ENCODE peak calls at places on chromosomes 12 and 14, in eight cellular contexts. One of them, this sample, is unnamed.

GRCh38 chr12:19387182-19387581 is 52.1 kb upstream of the AEBP2 start:
- DNase-seq in heart left ventricle: no peak
- DNase-seq in coronary artery: no peak
- DNase-seq in fibroblast of villous mesenchyme: peak
- DNase-seq in HCT116: no peak
- DNase-seq in PC-9: no peak
- DNase-seq in OCI-LY7: no peak
- DNase-seq in retinal pigment epithelial cell: no peak
- DNase-seq in this sample: no peak

GRCh38 chr14:54329082-54329695 is 67.6 kb upstream of the CDKN3 start:
- DNase-seq in heart left ventricle: peak
- DNase-seq in coronary artery: no peak
- DNase-seq in fibroblast of villous mesenchyme: peak
- DNase-seq in HCT116: peak
- DNase-seq in PC-9: peak
- DNase-seq in OCI-LY7: peak
- DNase-seq in retinal pigment epithelial cell: peak
- DNase-seq in this sample: peak

GRCh38 chr12:10563966-10564365 is 49.4 kb downstream of the MAGOHB start:
- DNase-seq in heart left ventricle: no peak
- DNase-seq in coronary artery: no peak
- DNase-seq in fibroblast of villous mesenchyme: peak
- DNase-seq in HCT116: no peak
- DNase-seq in PC-9: no peak
- DNase-seq in OCI-LY7: no peak
- DNase-seq in retinal pigment epithelial cell: no peak
- DNase-seq in this sample: no peak

GRCh38 chr12:101501410-101502045 is 26.4 kb downstream of the SPIC start:
- DNase-seq in heart left ventricle: no peak
- DNase-seq in coronary artery: no peak
- DNase-seq in fibroblast of villous mesenchyme: peak
- DNase-seq in HCT116: no peak
- DNase-seq in PC-9: no peak
- DNase-seq in OCI-LY7: no peak
- DNase-seq in retinal pigment epithelial cell: peak
- DNase-seq in this sample: peak

GRCh38 chr12:12714276-12715001 is 2.7 kb upstream of the CDKN1B start:
- DNase-seq in heart left ventricle: peak
- DNase-seq in coronary artery: no peak
- DNase-seq in fibroblast of villous mesenchyme: peak
- DNase-seq in HCT116: no peak
- DNase-seq in PC-9: peak
- DNase-seq in OCI-LY7: peak
- DNase-seq in retinal pigment epithelial cell: no peak
- DNase-seq in this sample: peak

GRCh38 chr12:90842477-90842876 is 112.5 kb downstream of the CCER1 start:
- DNase-seq in heart left ventricle: no peak
- DNase-seq in coronary artery: no peak
- DNase-seq in fibroblast of villous mesenchyme: peak
- DNase-seq in HCT116: no peak
- DNase-seq in PC-9: no peak
- DNase-seq in OCI-LY7: no peak
- DNase-seq in retinal pigment epithelial cell: no peak
- DNase-seq in this sample: no peak

GRCh38 chr14:81129242-81129641 is 91.5 kb downstream of the GTF2A1 start:
- DNase-seq in heart left ventricle: no peak
- DNase-seq in coronary artery: no peak
- DNase-seq in fibroblast of villous mesenchyme: no peak
- DNase-seq in HCT116: no peak
- DNase-seq in PC-9: no peak
- DNase-seq in OCI-LY7: no peak
- DNase-seq in retinal pigment epithelial cell: no peak
- DNase-seq in this sample: no peak

GRCh38 chr12:83996671-83997070 is 915.9 kb downstream of the SLC6A15 start:
- DNase-seq in heart left ventricle: no peak
- DNase-seq in coronary artery: no peak
- DNase-seq in fibroblast of villous mesenchyme: no peak
- DNase-seq in HCT116: no peak
- DNase-seq in PC-9: no peak
- DNase-seq in OCI-LY7: no peak
- DNase-seq in retinal pigment epithelial cell: no peak
- DNase-seq in this sample: peak

GRCh38 chr12:70724444-70724843 is 87.2 kb upstream of the PTPRB start:
- DNase-seq in heart left ventricle: no peak
- DNase-seq in coronary artery: no peak
- DNase-seq in fibroblast of villous mesenchyme: no peak
- DNase-seq in HCT116: peak
- DNase-seq in PC-9: no peak
- DNase-seq in OCI-LY7: peak
- DNase-seq in retinal pigment epithelial cell: no peak
- DNase-seq in this sample: peak

GRCh38 chr14:40697221-40697620 is 909.5 kb upstream of the LRFN5 start:
- DNase-seq in heart left ventricle: no peak
- DNase-seq in coronary artery: no peak
- DNase-seq in fibroblast of villous mesenchyme: no peak
- DNase-seq in HCT116: no peak
- DNase-seq in PC-9: no peak
- DNase-seq in OCI-LY7: no peak
- DNase-seq in retinal pigment epithelial cell: peak
- DNase-seq in this sample: no peak

GRCh38 chr14:92457018-92457565 is 56.5 kb upstream of the RIN3 start:
- DNase-seq in heart left ventricle: no peak
- DNase-seq in coronary artery: no peak
- DNase-seq in fibroblast of villous mesenchyme: no peak
- DNase-seq in HCT116: no peak
- DNase-seq in PC-9: no peak
- DNase-seq in OCI-LY7: no peak
- DNase-seq in retinal pigment epithelial cell: no peak
- DNase-seq in this sample: no peak
- TF ChIP-seq CTCF in heart left ventricle: no peak
- TF ChIP-seq CTCF in coronary artery: no peak
- TF ChIP-seq CTCF in fibroblast of villous mesenchyme: no peak
- TF ChIP-seq CTCF in HCT116: no peak
- TF ChIP-seq CTCF in PC-9: peak
- TF ChIP-seq CTCF in OCI-LY7: peak
- TF ChIP-seq CTCF in retinal pigment epithelial cell: no peak
- TF ChIP-seq CTCF in this sample: no peak

GRCh38 chr12:6627598-6627997 is 8.2 kb downstream of the LPAR5 start:
- DNase-seq in heart left ventricle: no peak
- DNase-seq in coronary artery: no peak
- DNase-seq in fibroblast of villous mesenchyme: no peak
- DNase-seq in HCT116: no peak
- DNase-seq in PC-9: no peak
- DNase-seq in OCI-LY7: peak
- DNase-seq in retinal pigment epithelial cell: no peak
- DNase-seq in this sample: no peak

GRCh38 chr12:6630696-6631095 is 5.1 kb downstream of the LPAR5 start:
- DNase-seq in heart left ventricle: no peak
- DNase-seq in coronary artery: no peak
- DNase-seq in fibroblast of villous mesenchyme: no peak
- DNase-seq in HCT116: no peak
- DNase-seq in PC-9: no peak
- DNase-seq in OCI-LY7: no peak
- DNase-seq in retinal pigment epithelial cell: no peak
- DNase-seq in this sample: no peak

GRCh38 chr12:6632026-6632978 is 3.5 kb downstream of the LPAR5 start:
- DNase-seq in heart left ventricle: no peak
- DNase-seq in coronary artery: no peak
- DNase-seq in fibroblast of villous mesenchyme: no peak
- DNase-seq in HCT116: no peak
- DNase-seq in PC-9: peak
- DNase-seq in OCI-LY7: peak
- DNase-seq in retinal pigment epithelial cell: no peak
- DNase-seq in this sample: no peak

GRCh38 chr12:6631549-6631961 is 4.2 kb downstream of the LPAR5 start:
- DNase-seq in heart left ventricle: no peak
- DNase-seq in coronary artery: no peak
- DNase-seq in fibroblast of villous mesenchyme: no peak
- DNase-seq in HCT116: no peak
- DNase-seq in PC-9: no peak
- DNase-seq in OCI-LY7: peak
- DNase-seq in retinal pigment epithelial cell: no peak
- DNase-seq in this sample: no peak

DNA sequence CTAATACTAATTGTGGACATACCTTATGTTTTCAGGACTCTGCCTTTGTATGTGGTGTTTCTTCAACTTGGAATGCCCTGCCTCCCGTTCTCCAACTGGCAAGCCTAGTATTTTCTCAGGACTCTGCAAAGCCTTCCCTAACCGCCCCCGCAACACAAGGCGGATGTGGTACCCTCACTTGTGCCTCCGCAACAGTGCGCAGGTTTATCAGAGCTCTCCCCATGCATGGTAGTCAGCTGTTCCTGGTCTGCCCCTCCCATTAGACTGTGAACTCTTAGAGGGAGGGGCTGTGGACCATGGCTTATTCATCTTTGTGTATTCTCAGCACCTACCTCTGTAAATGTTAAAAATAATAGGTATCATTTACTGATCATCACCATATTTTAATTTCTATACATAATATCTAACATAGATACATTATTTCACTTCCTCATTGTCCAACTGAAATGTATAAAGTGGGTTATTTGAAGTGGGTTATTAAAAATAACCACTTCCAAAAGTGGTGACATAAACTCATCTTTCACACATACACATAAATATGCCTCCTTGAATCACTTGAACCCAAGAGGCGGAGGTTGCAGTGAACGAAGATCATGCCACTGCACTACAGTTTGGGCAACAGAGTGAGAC is 9.0 kb downstream of the LPAR5 start:
- DNase-seq in heart left ventricle: no peak
- DNase-seq in coronary artery: no peak
- DNase-seq in fibroblast of villous mesenchyme: no peak
- DNase-seq in HCT116: no peak
- DNase-seq in PC-9: no peak
- DNase-seq in OCI-LY7: peak
- DNase-seq in retinal pigment epithelial cell: no peak
- DNase-seq in this sample: no peak
- H3K4me3 ChIP-seq in heart left ventricle: no peak
- H3K4me3 ChIP-seq in coronary artery: no peak
- H3K4me3 ChIP-seq in fibroblast of villous mesenchyme: no peak
- H3K4me3 ChIP-seq in HCT116: no peak
- H3K4me3 ChIP-seq in PC-9: no peak
- H3K4me3 ChIP-seq in OCI-LY7: peak
- H3K4me3 ChIP-seq in retinal pigment epithelial cell: no peak
- H3K4me3 ChIP-seq in this sample: no peak

DNA sequence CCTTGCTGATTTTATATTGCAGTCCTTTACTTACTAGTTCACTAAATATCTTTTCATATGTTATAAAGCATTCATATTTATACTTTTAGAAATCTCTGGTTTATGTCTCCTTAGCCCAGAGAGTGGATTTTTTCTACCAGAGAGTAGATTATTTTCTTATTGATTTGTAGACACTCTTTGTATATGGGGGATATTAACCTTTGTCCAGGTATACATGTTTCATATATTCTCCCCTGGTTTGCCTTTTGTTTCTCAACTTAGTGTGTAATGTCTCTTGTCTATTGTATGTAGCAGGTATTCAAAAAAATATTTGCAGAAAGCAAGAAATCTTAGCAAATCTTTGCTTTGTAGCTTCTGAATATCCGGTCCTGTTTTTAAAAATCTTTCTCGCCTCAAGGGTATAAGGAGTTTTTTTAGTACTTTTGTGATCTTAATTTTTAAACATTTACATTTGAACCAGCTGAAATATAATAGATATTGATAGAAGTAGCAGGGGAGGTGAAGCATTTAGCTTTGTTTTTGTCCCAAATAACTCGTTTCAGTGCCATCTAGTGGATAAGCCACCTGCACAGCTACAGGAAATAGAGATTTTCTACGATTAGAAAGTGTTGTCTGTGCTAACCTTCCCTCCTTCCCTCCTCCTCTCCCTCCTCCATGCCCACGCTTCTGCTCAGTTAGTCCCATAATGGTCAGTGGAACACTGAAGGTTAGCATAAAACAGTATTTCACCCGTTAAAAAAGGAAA is 97.0 kb downstream of the PHETA1 start:
- DNase-seq in heart left ventricle: no peak
- DNase-seq in coronary artery: no peak
- DNase-seq in fibroblast of villous mesenchyme: no peak
- DNase-seq in HCT116: peak
- DNase-seq in PC-9: no peak
- DNase-seq in OCI-LY7: peak
- DNase-seq in retinal pigment epithelial cell: no peak
- DNase-seq in this sample: peak
- TF ChIP-seq CTCF in heart left ventricle: no peak
- TF ChIP-seq CTCF in coronary artery: no peak
- TF ChIP-seq CTCF in fibroblast of villous mesenchyme: peak
- TF ChIP-seq CTCF in HCT116: peak
- TF ChIP-seq CTCF in PC-9: no peak
- TF ChIP-seq CTCF in OCI-LY7: peak
- TF ChIP-seq CTCF in retinal pigment epithelial cell: peak
- TF ChIP-seq CTCF in this sample: peak

GRCh38 chr12:45215419-45216296 is at the start of gene ANO6:
- DNase-seq in heart left ventricle: peak
- DNase-seq in coronary artery: peak
- DNase-seq in fibroblast of villous mesenchyme: peak
- DNase-seq in HCT116: peak
- DNase-seq in PC-9: peak
- DNase-seq in OCI-LY7: peak
- DNase-seq in retinal pigment epithelial cell: peak
- DNase-seq in this sample: peak

GRCh38 chr12:45219621-45220020 is 3.7 kb downstream of the ANO6 start:
- DNase-seq in heart left ventricle: no peak
- DNase-seq in coronary artery: no peak
- DNase-seq in fibroblast of villous mesenchyme: no peak
- DNase-seq in HCT116: no peak
- DNase-seq in PC-9: no peak
- DNase-seq in OCI-LY7: no peak
- DNase-seq in retinal pigment epithelial cell: no peak
- DNase-seq in this sample: no peak

GRCh38 chr12:45216297-45216982 is 545 bp downstream of the ANO6 start:
- DNase-seq in heart left ventricle: peak
- DNase-seq in coronary artery: peak
- DNase-seq in fibroblast of villous mesenchyme: peak
- DNase-seq in HCT116: no peak
- DNase-seq in PC-9: peak
- DNase-seq in OCI-LY7: peak
- DNase-seq in retinal pigment epithelial cell: no peak
- DNase-seq in this sample: peak

GRCh38 chr12:45216983-45217485 is 1.1 kb downstream of the ANO6 start:
- DNase-seq in heart left ventricle: no peak
- DNase-seq in coronary artery: no peak
- DNase-seq in fibroblast of villous mesenchyme: peak
- DNase-seq in HCT116: no peak
- DNase-seq in PC-9: no peak
- DNase-seq in OCI-LY7: peak
- DNase-seq in retinal pigment epithelial cell: no peak
- DNase-seq in this sample: peak

GRCh38 chr12:45217846-45218245 is 2.0 kb downstream of the ANO6 start:
- DNase-seq in heart left ventricle: no peak
- DNase-seq in coronary artery: no peak
- DNase-seq in fibroblast of villous mesenchyme: peak
- DNase-seq in HCT116: no peak
- DNase-seq in PC-9: no peak
- DNase-seq in OCI-LY7: no peak
- DNase-seq in retinal pigment epithelial cell: no peak
- DNase-seq in this sample: peak
- H3K4me3 ChIP-seq in heart left ventricle: peak
- H3K4me3 ChIP-seq in coronary artery: peak
- H3K4me3 ChIP-seq in fibroblast of villous mesenchyme: peak
- H3K4me3 ChIP-seq in HCT116: peak
- H3K4me3 ChIP-seq in PC-9: peak
- H3K4me3 ChIP-seq in OCI-LY7: peak
- H3K4me3 ChIP-seq in retinal pigment epithelial cell: peak
- H3K4me3 ChIP-seq in this sample: peak

This sample was measured in choroid plexus epithelial cell.